ENCODE peak calls at places on chromosomes 12 and 14, in nine cellular contexts. J is stimulated activated CD4-positive, alpha-beta T cell treated with anti-CD3 and anti-CD28 coated beads, Interleukin-12 subunit alpha, Interleukin-12 subunit beta, amount 100 ng/mL, for 48 hours; V is retina; W is psoas muscle; A is CMK; E is cardiac fibroblast; Z is activated T-helper 9 cell treated with anti-CD3 and anti-CD28 coated beads, Interleukin-2, amount 50 U/mL, for 16 hours; K is Calu3; D is non-pigmented ciliary epithelial cell. G is an unnamed sample.

GRCh38 chr12:112116232-112117060 is 7.9 kb upstream of the NAA25 start:
- DNase-seq in D (no peak), J (no peak), Z (no peak), A (peak), W (peak), V (peak), E (peak), K (peak), G (peak)

GRCh38 chr12:49292729-49293055 is 2.3 kb upstream of the PRPH start:
- DNase-seq in V (no peak), E (no peak), W (no peak), A (no peak), D (no peak), J (no peak), Z (no peak), K (no peak), G (no peak)

GRCh38 chr12:46246021-46246700 is 22.7 kb downstream of the SLC38A1 start:
- DNase-seq in Z (no peak), A (no peak), J (no peak), D (no peak), V (no peak), E (no peak), K (no peak), W (no peak), G (no peak)

GRCh38 chr14:85254718-85255117 is 275.2 kb upstream of the FLRT2 start:
- DNase-seq in Z (no peak), A (no peak), E (no peak), V (no peak), D (no peak), J (no peak), K (no peak), W (no peak), G (no peak)

GRCh38 chr12:127489055-127489454 is 777.9 kb upstream of the TMEM132C start:
- DNase-seq in D (no peak), Z (no peak), V (no peak), A (peak), E (no peak), W (no peak), K (peak), J (no peak), G (no peak)

GRCh38 chr14:78758333-78758732 is 588.2 kb downstream of the NRXN3 start:
- DNase-seq in V (peak), J (no peak), E (peak), A (no peak), Z (no peak), D (no peak), K (peak), W (no peak), G (no peak)

GRCh38 chr12:3097186-3097804 is 20.1 kb downstream of the TSPAN9 start:
- DNase-seq in K (peak), A (peak), V (no peak), Z (no peak), D (no peak), W (peak), J (no peak), E (peak), G (no peak)

GRCh38 chr12:50505945-50506344 is 1.2 kb downstream of the DIP2B start:
- DNase-seq in V (no peak), Z (no peak), W (no peak), J (no peak), A (no peak), K (no peak), E (peak), D (no peak), G (peak)

GRCh38 chr14:101360045-101360931 is 201.0 kb upstream of the DIO3 start:
- DNase-seq in V (no peak), J (no peak), E (no peak), A (peak), W (peak), K (no peak), Z (no peak), D (no peak), G (no peak)

GRCh38 chr12:108305520-108305919 is 33.6 kb downstream of the CMKLR1 start:
- DNase-seq in V (no peak), Z (no peak), J (peak), D (peak), E (peak), W (peak), A (no peak), K (peak), G (no peak)

GRCh38 chr14:60021619-60022018 is 70.1 kb upstream of the PCNX4 start:
- DNase-seq in J (no peak), E (no peak), W (no peak), Z (no peak), K (no peak), D (no peak), A (no peak), V (no peak), G (no peak)

G was measured in HL-60.